ENCODE peak calls at places on chromosomes 3 and 15, in nine cellular contexts. Z is T-helper 17 cell, V is neuronal stem cell, T is transverse colon, R is heart left ventricle, U is GM12878, L is A549, B is pancreas, D is ovary. H is an unnamed sample.
A peak's percentile ranks its signal among the peaks of the same experiment; 100 is the strongest.

GRCh38 chr15:98651581-98652220 is 3.4 kb downstream of the IGF1R start:
- DNase-seq in Z (no peak), V (no peak), T (no peak), R (no peak), U (no peak), L (no peak), B (no peak), D (no peak), H (peak; percentile 18)

GRCh38 chr15:69478259-69478687 is 25.7 kb downstream of the RPLP1 start:
- DNase-seq in Z (peak; percentile 46), V (peak; percentile 70), T (peak; percentile 44), R (no peak), U (no peak), L (peak; percentile 80), B (peak; percentile 57), D (peak; percentile 61), H (peak; percentile 76)

GRCh38 chr15:74908635-74909034 is 2.0 kb upstream of the FAM219B start:
- DNase-seq in Z (no peak), V (no peak), T (no peak), R (no peak), U (no peak), L (no peak), B (no peak), D (no peak), H (no peak)

GRCh38 chr3:6791161-6791560 is 69.8 kb upstream of the GRM7 start:
- DNase-seq in Z (no peak), V (no peak), T (no peak), R (no peak), U (no peak), L (no peak), B (no peak), D (no peak), H (no peak)

GRCh38 chr3:119731545-119732343 is 28.9 kb downstream of the CFAP91 start:
- DNase-seq in Z (no peak), V (peak; percentile 9), T (no peak), R (no peak), U (no peak), L (no peak), B (no peak), D (no peak), H (no peak)

GRCh38 chr3:36480916-36481648 is 100.8 kb downstream of the STAC start:
- DNase-seq in Z (no peak), V (no peak), T (no peak), R (no peak), U (no peak), L (no peak), B (no peak), D (no peak), H (no peak)

GRCh38 chr3:9781978-9782575 is 10.2 kb downstream of the TADA3 start:
- DNase-seq in Z (no peak), V (no peak), T (no peak), R (no peak), U (no peak), L (no peak), B (no peak), D (no peak), H (no peak)

GRCh38 chr3:12756635-12757034 is 2.4 kb downstream of the TMEM40 start:
- DNase-seq in Z (no peak), V (no peak), T (no peak), R (no peak), U (no peak), L (no peak), B (no peak), D (no peak), H (no peak)

GRCh38 chr15:51917493-51917892 is 54.1 kb downstream of the LEO1 start:
- DNase-seq in Z (no peak), V (no peak), T (no peak), R (no peak), U (no peak), L (peak; percentile 44), B (no peak), D (no peak), H (peak; percentile 18)

GRCh38 chr3:49611714-49612113 is 57.4 kb downstream of the BSN start:
- DNase-seq in Z (no peak), V (no peak), T (no peak), R (no peak), U (no peak), L (no peak), B (no peak), D (no peak), H (no peak)

GRCh38 chr3:186496016-186496415 is 48.2 kb downstream of the CRYGS start:
- DNase-seq in Z (no peak), V (no peak), T (no peak), R (no peak), U (no peak), L (no peak), B (no peak), D (no peak), H (no peak)

GRCh38 chr3:171874251-171874679 is 31.1 kb downstream of the TMEM212 start:
- DNase-seq in Z (no peak), V (no peak), T (no peak), R (no peak), U (no peak), L (peak; percentile 14), B (no peak), D (no peak), H (no peak)

GRCh38 chr15:70597056-70597603 is 166.2 kb downstream of the UACA start:
- DNase-seq in Z (no peak), V (no peak), T (no peak), R (no peak), U (no peak), L (no peak), B (no peak), D (no peak), H (no peak)

GRCh38 chr3:31754575-31755278 is 222.0 kb downstream of the STT3B start:
- DNase-seq in Z (no peak), V (no peak), T (no peak), R (no peak), U (peak; percentile 55), L (no peak), B (no peak), D (no peak), H (no peak)

GRCh38 chr3:25910997-25911396 is 121.1 kb downstream of the OXSM start:
- DNase-seq in Z (no peak), V (no peak), T (peak; percentile 44), R (no peak), U (no peak), L (no peak), B (no peak), D (no peak), H (peak; percentile 63)

GRCh38 chr3:69288161-69288895 is 97.6 kb downstream of the FRMD4B start:
- DNase-seq in Z (no peak), V (peak; percentile 78), T (no peak), R (no peak), U (no peak), L (no peak), B (no peak), D (no peak), H (no peak)

GRCh38 chr3:13352621-13353131 is 67.4 kb downstream of the NUP210 start:
- DNase-seq in Z (no peak), V (no peak), T (no peak), R (no peak), U (no peak), L (no peak), B (no peak), D (no peak), H (no peak)

GRCh38 chr3:45939341-45939771 is 3.9 kb upstream of the CXCR6 start:
- DNase-seq in Z (no peak), V (no peak), T (no peak), R (peak; percentile 27), U (no peak), L (no peak), B (no peak), D (no peak), H (peak; percentile 79)

GRCh38 chr3:8768364-8769087 is 887 bp downstream of the OXTR start:
- DNase-seq in Z (no peak), V (no peak), T (no peak), R (no peak), U (no peak), L (no peak), B (no peak), D (no peak), H (no peak)

GRCh38 chr3:32249184-32249782 is 10.8 kb downstream of the CMTM8 start:
- DNase-seq in Z (no peak), V (no peak), T (no peak), R (no peak), U (no peak), L (no peak), B (no peak), D (no peak), H (no peak)

GRCh38 chr15:25176991-25177954 is 222.5 kb downstream of the SNRPN start:
- DNase-seq in Z (peak; percentile 6), V (no peak), T (peak; percentile 2), R (peak; percentile 42), U (no peak), L (no peak), B (peak; percentile 12), D (no peak), H (peak; percentile 1)
- H3K9me3 ChIP-seq in Z (no peaks in the 10 kb centered on the region), V (peaks cover 15% of the 10 kb centered on the region), T (peaks cover 20% of the 10 kb centered on the region), R (peaks cover 48% of the 10 kb centered on the region), U (no peaks in the 10 kb centered on the region), L (no peaks in the 10 kb centered on the region), B (no peaks in the 10 kb centered on the region), D (peaks cover 2% of the 10 kb centered on the region), H (peaks cover 31% of the 10 kb centered on the region)

DNA sequence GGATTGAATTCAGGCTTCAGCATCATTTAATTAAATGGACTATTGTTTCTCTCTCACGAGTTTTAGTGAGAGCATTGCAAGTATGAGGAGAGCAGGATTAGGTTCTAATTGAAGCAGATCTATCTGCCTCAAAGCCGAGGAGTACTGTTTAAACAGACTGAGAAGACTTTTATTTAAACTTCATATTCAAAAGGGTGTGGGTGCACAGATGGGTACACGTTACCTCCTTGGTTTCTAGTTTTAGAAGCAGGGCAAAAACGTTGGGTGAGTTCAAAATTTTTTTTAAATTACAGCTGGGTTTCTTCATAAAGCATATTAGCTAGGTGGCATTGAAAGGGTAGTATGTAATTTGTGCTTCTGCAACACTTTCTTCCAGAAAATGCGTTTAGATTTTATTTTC is 26.5 kb upstream of the CLRN1 start:
- DNase-seq in Z (no peak), V (no peak), T (no peak), R (no peak), U (no peak), L (no peak), B (no peak), D (no peak), H (no peak)
- H3K9me3 ChIP-seq in Z (no peaks in the 10 kb centered on the region), V (no peaks in the 10 kb centered on the region), T (no peaks in the 10 kb centered on the region), R (peaks cover 7% of the 10 kb centered on the region), U (no peaks in the 10 kb centered on the region), L (no peaks in the 10 kb centered on the region), B (no peaks in the 10 kb centered on the region), D (no peaks in the 10 kb centered on the region), H (no peaks in the 10 kb centered on the region)

GRCh38 chr15:57353317-57353804 is 22.9 kb upstream of the CGNL1 start:
- DNase-seq in Z (no peak), V (no peak), T (no peak), R (no peak), U (no peak), L (no peak), B (no peak), D (no peak), H (no peak)
- H3K9me3 ChIP-seq in Z (no peaks in the 10 kb centered on the region), V (peaks cover 3% of the 10 kb centered on the region), T (no peaks in the 10 kb centered on the region), R (peaks cover under 1% of the 10 kb centered on the region), U (no peaks in the 10 kb centered on the region), L (no peaks in the 10 kb centered on the region), B (no peaks in the 10 kb centered on the region), D (no peaks in the 10 kb centered on the region), H (no peaks in the 10 kb centered on the region)

DNA sequence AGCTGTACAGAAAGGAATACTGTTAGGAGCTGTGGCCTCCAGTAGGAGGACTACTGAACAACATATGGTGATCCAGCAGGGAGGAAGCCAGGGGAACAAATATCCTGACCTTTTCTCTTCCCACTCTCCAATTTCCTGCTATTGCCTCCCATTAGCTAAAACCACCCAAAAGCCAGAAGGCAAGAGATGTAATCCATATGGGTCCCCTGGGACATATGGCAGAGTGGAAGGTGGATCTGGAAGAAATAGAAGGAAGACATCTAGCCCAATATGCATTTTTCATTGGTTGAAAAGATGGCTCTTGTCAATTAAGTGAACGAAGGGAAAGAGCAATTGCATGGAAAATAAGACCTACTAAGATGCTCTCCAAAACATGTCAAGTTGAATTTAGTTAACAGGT is 167.2 kb downstream of the CNTN3 start:
- DNase-seq in Z (no peak), V (no peak), T (no peak), R (no peak), U (no peak), L (no peak), B (no peak), D (no peak), H (no peak)
- H3K9me3 ChIP-seq in Z (no peaks in the 10 kb centered on the region), V (no peaks in the 10 kb centered on the region), T (no peaks in the 10 kb centered on the region), R (no peaks in the 10 kb centered on the region), U (no peaks in the 10 kb centered on the region), L (no peaks in the 10 kb centered on the region), B (no peaks in the 10 kb centered on the region), D (no peaks in the 10 kb centered on the region), H (no peaks in the 10 kb centered on the region)

H was measured in WERI-Rb-1.